ENCODE peak calls at places on chromosome 19, in nine cellular contexts. One of them, this sample, is unnamed.

GRCh38 chr19:32330149-32330548 is 15.3 kb upstream of the ZNF507 start:
- DNase-seq in ELR: no peak
- DNase-seq in naive thymus-derived CD8-positive, alpha-beta T cell: no peak
- DNase-seq in Calu3: no peak
- DNase-seq in effector memory CD4-positive, alpha-beta T cell: no peak
- DNase-seq in NCI-H1105: no peak
- DNase-seq in fibroblast of the conjunctiva: no peak
- DNase-seq in activated T-cell treated with anti-CD3 and anti-CD28 coated beads, Interleukin-2, amount 50 U/mL, for 72 hours: no peak
- DNase-seq in fibroblast of mammary gland: no peak
- DNase-seq in this sample: no peak

GRCh38 chr19:42285546-42285945 is 16.4 kb upstream of the PRR19 start:
- DNase-seq in naive thymus-derived CD8-positive, alpha-beta T cell: no peak
- DNase-seq in ELR: no peak
- DNase-seq in activated T-cell treated with anti-CD3 and anti-CD28 coated beads, Interleukin-2, amount 50 U/mL, for 72 hours: no peak
- DNase-seq in NCI-H1105: no peak
- DNase-seq in fibroblast of mammary gland: no peak
- DNase-seq in effector memory CD4-positive, alpha-beta T cell: no peak
- DNase-seq in Calu3: no peak
- DNase-seq in fibroblast of the conjunctiva: no peak
- DNase-seq in this sample: no peak

GRCh38 chr19:31073485-31074221 is 275.6 kb downstream of the TSHZ3 start:
- DNase-seq in ELR: no peak
- DNase-seq in NCI-H1105: no peak
- DNase-seq in Calu3: no peak
- DNase-seq in fibroblast of the conjunctiva: no peak
- DNase-seq in fibroblast of mammary gland: no peak
- DNase-seq in activated T-cell treated with anti-CD3 and anti-CD28 coated beads, Interleukin-2, amount 50 U/mL, for 72 hours: no peak
- DNase-seq in effector memory CD4-positive, alpha-beta T cell: no peak
- DNase-seq in naive thymus-derived CD8-positive, alpha-beta T cell: no peak
- DNase-seq in this sample: no peak

GRCh38 chr19:17249887-17250548 is 4.3 kb upstream of the NR2F6 start:
- DNase-seq in NCI-H1105: no peak
- DNase-seq in effector memory CD4-positive, alpha-beta T cell: no peak
- DNase-seq in Calu3: no peak
- DNase-seq in fibroblast of the conjunctiva: no peak
- DNase-seq in ELR: no peak
- DNase-seq in fibroblast of mammary gland: no peak
- DNase-seq in naive thymus-derived CD8-positive, alpha-beta T cell: no peak
- DNase-seq in activated T-cell treated with anti-CD3 and anti-CD28 coated beads, Interleukin-2, amount 50 U/mL, for 72 hours: no peak
- DNase-seq in this sample: no peak

GRCh38 chr19:58513694-58514563 is 2.1 kb upstream of the SLC27A5 start:
- DNase-seq in NCI-H1105: peak
- DNase-seq in fibroblast of the conjunctiva: peak
- DNase-seq in effector memory CD4-positive, alpha-beta T cell: peak
- DNase-seq in activated T-cell treated with anti-CD3 and anti-CD28 coated beads, Interleukin-2, amount 50 U/mL, for 72 hours: peak
- DNase-seq in fibroblast of mammary gland: peak
- DNase-seq in ELR: peak
- DNase-seq in Calu3: peak
- DNase-seq in naive thymus-derived CD8-positive, alpha-beta T cell: peak
- DNase-seq in this sample: peak

GRCh38 chr19:16062789-16063188 is 13.5 kb upstream of the TPM4 start:
- DNase-seq in activated T-cell treated with anti-CD3 and anti-CD28 coated beads, Interleukin-2, amount 50 U/mL, for 72 hours: peak
- DNase-seq in fibroblast of the conjunctiva: no peak
- DNase-seq in fibroblast of mammary gland: no peak
- DNase-seq in Calu3: peak
- DNase-seq in ELR: peak
- DNase-seq in NCI-H1105: peak
- DNase-seq in effector memory CD4-positive, alpha-beta T cell: peak
- DNase-seq in naive thymus-derived CD8-positive, alpha-beta T cell: peak
- DNase-seq in this sample: no peak

GRCh38 chr19:1747285-1748114 is 5.8 kb upstream of the ONECUT3 start:
- DNase-seq in Calu3: peak
- DNase-seq in activated T-cell treated with anti-CD3 and anti-CD28 coated beads, Interleukin-2, amount 50 U/mL, for 72 hours: peak
- DNase-seq in ELR: peak
- DNase-seq in effector memory CD4-positive, alpha-beta T cell: peak
- DNase-seq in fibroblast of the conjunctiva: no peak
- DNase-seq in naive thymus-derived CD8-positive, alpha-beta T cell: no peak
- DNase-seq in NCI-H1105: no peak
- DNase-seq in fibroblast of mammary gland: peak
- DNase-seq in this sample: no peak

GRCh38 chr19:33241530-33242101 is 16.0 kb upstream of the SLC7A10 start:
- DNase-seq in NCI-H1105: no peak
- DNase-seq in ELR: peak
- DNase-seq in Calu3: peak
- DNase-seq in fibroblast of the conjunctiva: no peak
- DNase-seq in activated T-cell treated with anti-CD3 and anti-CD28 coated beads, Interleukin-2, amount 50 U/mL, for 72 hours: peak
- DNase-seq in naive thymus-derived CD8-positive, alpha-beta T cell: peak
- DNase-seq in effector memory CD4-positive, alpha-beta T cell: no peak
- DNase-seq in fibroblast of mammary gland: peak
- DNase-seq in this sample: no peak

GRCh38 chr19:1251503-1252220 is 3.3 kb downstream of the MIDN start:
- DNase-seq in Calu3: no peak
- DNase-seq in fibroblast of the conjunctiva: no peak
- DNase-seq in fibroblast of mammary gland: no peak
- DNase-seq in ELR: peak
- DNase-seq in effector memory CD4-positive, alpha-beta T cell: peak
- DNase-seq in NCI-H1105: no peak
- DNase-seq in activated T-cell treated with anti-CD3 and anti-CD28 coated beads, Interleukin-2, amount 50 U/mL, for 72 hours: peak
- DNase-seq in naive thymus-derived CD8-positive, alpha-beta T cell: peak
- DNase-seq in this sample: no peak

GRCh38 chr19:45976180-45976579 is 2.5 kb upstream of the NOVA2 start:
- DNase-seq in ELR: no peak
- DNase-seq in fibroblast of the conjunctiva: no peak
- DNase-seq in effector memory CD4-positive, alpha-beta T cell: no peak
- DNase-seq in fibroblast of mammary gland: no peak
- DNase-seq in NCI-H1105: no peak
- DNase-seq in naive thymus-derived CD8-positive, alpha-beta T cell: no peak
- DNase-seq in activated T-cell treated with anti-CD3 and anti-CD28 coated beads, Interleukin-2, amount 50 U/mL, for 72 hours: no peak
- DNase-seq in Calu3: no peak
- DNase-seq in this sample: no peak